ENCODE peak calls at places on chromosomes 7 and 10, in nine cellular contexts. J is left ventricle myocardium inferior, F is AG04450, T is colonic mucosa, A is upper lobe of right lung, B is HepG2, N is A549, P is choroid plexus epithelial cell, I is HAP-1. X is an unnamed sample.

GRCh38 chr7:78018541-78019456 is 220.2 kb downstream of the PHTF2 start:
- DNase-seq in J (peak; percentile 33), F (no peak), T (peak; percentile 59), A (peak; percentile 69), B (no peak), N (peak; percentile 27), P (peak; percentile 35), I (peak; percentile 49), X (peak; percentile 14)

GRCh38 chr7:129090307-129090907 is 35.5 kb upstream of the TNPO3 start:
- DNase-seq in J (no peak), F (no peak), T (no peak), A (no peak), B (no peak), N (no peak), P (no peak), I (no peak), X (no peak)

GRCh38 chr7:43108255-43109011 is 4.0 kb upstream of the HECW1 start:
- DNase-seq in J (peak; percentile 44), F (no peak), T (peak; percentile 67), A (peak; percentile 83), B (peak; percentile 45), N (peak; percentile 58), P (peak; percentile 80), I (peak; percentile 85), X (peak; percentile 75)

GRCh38 chr10:123835575-123835974 is 56.0 kb downstream of the CPXM2 start:
- DNase-seq in J (no peak), F (no peak), T (no peak), A (no peak), B (no peak), N (no peak), P (no peak), I (no peak), X (no peak)

GRCh38 chr7:153847828-153848227 is 204.4 kb upstream of the DPP6 start:
- DNase-seq in J (no peak), F (no peak), T (no peak), A (no peak), B (no peak), N (no peak), P (no peak), I (no peak), X (no peak)

GRCh38 chr10:117967149-117967548 is 79.6 kb downstream of the RAB11FIP2 start:
- DNase-seq in J (no peak), F (no peak), T (no peak), A (no peak), B (no peak), N (no peak), P (no peak), I (peak; percentile 50), X (no peak)

GRCh38 chr10:128324058-128324457 is 197.8 kb upstream of the MKI67 start:
- DNase-seq in J (peak; percentile 41), F (no peak), T (no peak), A (no peak), B (peak; percentile 18), N (peak; percentile 14), P (no peak), I (peak; percentile 14), X (no peak)

GRCh38 chr7:36604801-36605200 is 119.5 kb downstream of the AOAH start:
- DNase-seq in J (no peak), F (no peak), T (no peak), A (no peak), B (no peak), N (no peak), P (no peak), I (no peak), X (no peak)

GRCh38 chr10:100238429-100238828 is 9.0 kb upstream of the CHUK start:
- DNase-seq in J (no peak), F (no peak), T (no peak), A (no peak), B (no peak), N (no peak), P (no peak), I (no peak), X (no peak)

GRCh38 chr7:42700376-42701327 is 211.2 kb downstream of the C7orf25 start:
- DNase-seq in J (no peak), F (no peak), T (no peak), A (no peak), B (no peak), N (no peak), P (no peak), I (no peak), X (no peak)

GRCh38 chr10:93481931-93482834 is at the start of gene MYOF:
- DNase-seq in J (peak; percentile 33), F (peak; percentile 78), T (peak; percentile 80), A (peak; percentile 80), B (peak; percentile 59), N (peak; percentile 91), P (peak; percentile 95), I (peak; percentile 72), X (peak; percentile 87)

GRCh38 chr10:69360485-69361302 is 56.0 kb downstream of the TACR2 start:
- DNase-seq in J (peak; percentile 74), F (peak; percentile 72), T (peak; percentile 88), A (peak; percentile 88), B (no peak), N (peak; percentile 83), P (peak; percentile 93), I (no peak), X (peak; percentile 78)

GRCh38 chr7:30168800-30169584 is 34.2 kb downstream of the MTURN start:
- DNase-seq in J (no peak), F (peak; percentile 48), T (no peak), A (no peak), B (no peak), N (peak; percentile 42), P (peak; percentile 79), I (peak; percentile 41), X (peak; percentile 88)
- H3K4me3 ChIP-seq in J (no peak overlapping the region), F (no peak overlapping the region), T (no peak overlapping the region), A (no peak overlapping the region), B (no peak overlapping the region), N (no peak overlapping the region), P (no peak overlapping the region), I (no peak overlapping the region), X (peak overlapping the region; percentile 6)

GRCh38 chr10:11823989-11824346 is 812 bp downstream of the PROSER2 start:
- DNase-seq in J (no peak), F (no peak), T (no peak), A (no peak), B (no peak), N (no peak), P (peak; percentile 39), I (no peak), X (no peak)

GRCh38 chr10:11825796-11826414 is 2.7 kb downstream of the PROSER2 start:
- DNase-seq in J (no peak), F (no peak), T (no peak), A (no peak), B (no peak), N (no peak), P (no peak), I (no peak), X (no peak)

GRCh38 chr10:11823122-11823988 is at the start of gene PROSER2:
- DNase-seq in J (peak; percentile 51), F (no peak), T (peak; percentile 65), A (peak; percentile 84), B (no peak), N (peak; percentile 77), P (peak; percentile 62), I (peak; percentile 73), X (peak; percentile 20)

GRCh38 chr10:11824825-11825224 is 1.7 kb downstream of the PROSER2 start:
- DNase-seq in J (no peak), F (no peak), T (no peak), A (no peak), B (no peak), N (no peak), P (no peak), I (no peak), X (no peak)

GRCh38 chr10:11824376-11824775 is 1.2 kb downstream of the PROSER2 start:
- DNase-seq in J (no peak), F (no peak), T (no peak), A (no peak), B (peak; percentile 36), N (no peak), P (peak; percentile 18), I (no peak), X (no peak)
- H3K4me3 ChIP-seq in J (peak overlapping the region; percentile 86), F (no peak overlapping the region), T (peak overlapping the region; percentile 92), A (peak overlapping the region; percentile 83), B (peak overlapping the region; percentile 97), N (peak overlapping the region; percentile 99), P (peak overlapping the region; percentile 82), I (peak overlapping the region; percentile 80), X (no peak overlapping the region)

DNA sequence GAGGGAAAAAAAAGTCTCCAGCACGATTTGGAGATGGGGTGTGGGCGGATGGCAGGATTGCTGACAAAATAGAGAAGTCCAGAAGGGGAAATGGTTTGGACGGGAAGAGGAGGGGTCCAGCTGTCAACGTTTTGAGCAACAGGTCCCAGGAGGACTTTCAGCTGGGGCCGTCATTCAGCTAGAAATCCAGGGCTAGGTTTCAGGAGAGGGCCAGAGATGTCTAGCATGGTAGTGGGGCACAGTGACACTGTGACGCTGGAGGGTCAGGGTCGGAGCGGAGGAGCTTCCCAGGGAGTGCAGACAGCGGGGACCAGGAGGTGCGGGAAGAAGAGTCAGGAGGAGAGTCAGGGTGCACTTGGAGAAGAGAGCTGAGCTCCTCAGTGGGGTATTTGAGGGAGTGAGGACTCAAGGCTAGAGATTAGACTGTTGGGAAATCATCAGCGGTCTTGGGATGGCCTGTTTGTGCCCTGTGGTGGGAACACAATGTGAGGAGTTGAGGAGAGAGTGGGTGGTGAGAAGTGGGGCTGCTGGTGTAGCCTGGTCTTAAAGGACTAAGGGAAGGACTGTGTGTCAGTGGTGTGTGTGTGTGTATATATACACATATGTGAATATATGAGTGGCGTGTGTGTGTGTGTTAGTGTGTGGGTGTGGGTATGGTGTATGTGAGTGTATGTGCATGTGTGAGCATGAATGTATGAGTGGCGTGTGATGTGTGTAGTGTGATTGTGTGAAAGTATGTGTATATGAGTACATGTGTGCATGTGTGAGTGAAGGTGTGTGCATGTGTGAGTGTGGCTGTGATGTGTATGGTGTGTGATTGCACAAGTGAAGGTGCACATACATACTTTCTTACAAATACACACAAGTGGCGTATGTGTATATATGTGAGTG is 3.8 kb downstream of the ZYX start:
- DNase-seq in J (no peak), F (no peak), T (no peak), A (peak; percentile 68), B (no peak), N (no peak), P (peak; percentile 76), I (no peak), X (no peak)
- H3K4me3 ChIP-seq in J (peak overlapping the region; percentile 98), F (peak overlapping the region; percentile 93), T (peak overlapping the region; percentile 89), A (peak overlapping the region; percentile 98), B (no peak overlapping the region), N (no peak overlapping the region), P (peak overlapping the region; percentile 86), I (no peak overlapping the region), X (peak overlapping the region; percentile 93)

GRCh38 chr7:127655720-127656119 is 3.7 kb downstream of the SND1 start:
- DNase-seq in J (no peak), F (no peak), T (no peak), A (no peak), B (no peak), N (no peak), P (no peak), I (no peak), X (no peak)

GRCh38 chr7:127657500-127657899 is 5.5 kb downstream of the SND1 start:
- DNase-seq in J (no peak), F (no peak), T (no peak), A (no peak), B (no peak), N (no peak), P (no peak), I (no peak), X (no peak)

GRCh38 chr7:127653396-127653795 is 1.4 kb downstream of the SND1 start:
- DNase-seq in J (no peak), F (no peak), T (no peak), A (no peak), B (no peak), N (no peak), P (no peak), I (no peak), X (no peak)

GRCh38 chr7:127652333-127653248 is 597 bp downstream of the SND1 start:
- DNase-seq in J (no peak), F (no peak), T (no peak), A (no peak), B (no peak), N (peak; percentile 24), P (peak; percentile 55), I (no peak), X (peak; percentile 64)

GRCh38 chr7:127654404-127655392 is 2.7 kb downstream of the SND1 start:
- DNase-seq in J (no peak), F (no peak), T (no peak), A (no peak), B (no peak), N (no peak), P (peak; percentile 31), I (peak; percentile 43), X (no peak)
- H3K4me3 ChIP-seq in J (no peak overlapping the region), F (peak overlapping the region; percentile 96), T (no peak overlapping the region), A (no peak overlapping the region), B (peak overlapping the region; percentile 98), N (no peak overlapping the region), P (no peak overlapping the region), I (peak overlapping the region; percentile 96), X (no peak overlapping the region)